ENCODE peak calls at places on chromosomes 12 and 14, in five cellular contexts. F is HCT116, I is K562, Z is H1, V is HepG2. T is an unnamed sample.

GRCh38 chr14:57845802-57846531 is 19.9 kb downstream of the SLC35F4 start:
- DNase-seq in V (no peak), Z (no peak), I (no peak), F (no peak), T (no peak)

GRCh38 chr14:54516709-54517108 is 7.0 kb downstream of the CGRRF1 start:
- DNase-seq in I (no peak), V (no peak), F (no peak), Z (no peak), T (no peak)

GRCh38 chr12:24561411-24561871 is 387.5 kb downstream of the BCAT1 start:
- DNase-seq in Z (no peak), F (no peak), I (no peak), V (no peak), T (no peak)

GRCh38 chr12:118058881-118059644 is 1.9 kb downstream of the WSB2 start:
- DNase-seq in F (no peak), V (peak; percentile 44), Z (no peak), I (no peak), T (no peak)

GRCh38 chr12:113306382-113306781 is 28.5 kb downstream of the SLC8B1 start:
- DNase-seq in V (no peak), F (no peak), I (no peak), Z (no peak), T (no peak)

GRCh38 chr12:103493199-103493598 is 2.6 kb downstream of the C12orf42 start:
- DNase-seq in V (no peak), F (no peak), Z (no peak), I (no peak), T (no peak)

GRCh38 chr14:105682956-105683570 is 156.7 kb downstream of the TMEM121 start:
- DNase-seq in Z (no peak), V (no peak), F (no peak), I (no peak), T (no peak)

GRCh38 chr12:45357547-45358417 is 141.9 kb downstream of the ANO6 start:
- DNase-seq in Z (no peak), V (peak; percentile 6), F (no peak), I (no peak), T (no peak)

GRCh38 chr12:11856971-11857370 is 207.5 kb downstream of the ETV6 start:
- DNase-seq in I (no peak), F (no peak), V (no peak), Z (no peak), T (no peak)

GRCh38 chr12:127052491-127053232 is 1214.3 kb upstream of the TMEM132C start:
- DNase-seq in I (no peak), Z (no peak), F (peak; percentile 94), V (no peak), T (no peak)

GRCh38 chr12:76888775-76889174 is 10.0 kb upstream of the CSRP2 start:
- DNase-seq in I (peak; percentile 27), V (no peak), F (no peak), Z (no peak), T (no peak)

GRCh38 chr12:76891609-76892008 is 12.8 kb upstream of the CSRP2 start:
- DNase-seq in V (no peak), I (no peak), F (no peak), Z (no peak), T (no peak)

GRCh38 chr12:76896274-76896673 is 17.5 kb upstream of the CSRP2 start:
- DNase-seq in Z (no peak), V (no peak), I (no peak), F (no peak), T (no peak)

GRCh38 chr12:76895796-76896195 is 17.0 kb upstream of the CSRP2 start:
- DNase-seq in I (no peak), V (no peak), Z (no peak), F (no peak), T (no peak)

DNA sequence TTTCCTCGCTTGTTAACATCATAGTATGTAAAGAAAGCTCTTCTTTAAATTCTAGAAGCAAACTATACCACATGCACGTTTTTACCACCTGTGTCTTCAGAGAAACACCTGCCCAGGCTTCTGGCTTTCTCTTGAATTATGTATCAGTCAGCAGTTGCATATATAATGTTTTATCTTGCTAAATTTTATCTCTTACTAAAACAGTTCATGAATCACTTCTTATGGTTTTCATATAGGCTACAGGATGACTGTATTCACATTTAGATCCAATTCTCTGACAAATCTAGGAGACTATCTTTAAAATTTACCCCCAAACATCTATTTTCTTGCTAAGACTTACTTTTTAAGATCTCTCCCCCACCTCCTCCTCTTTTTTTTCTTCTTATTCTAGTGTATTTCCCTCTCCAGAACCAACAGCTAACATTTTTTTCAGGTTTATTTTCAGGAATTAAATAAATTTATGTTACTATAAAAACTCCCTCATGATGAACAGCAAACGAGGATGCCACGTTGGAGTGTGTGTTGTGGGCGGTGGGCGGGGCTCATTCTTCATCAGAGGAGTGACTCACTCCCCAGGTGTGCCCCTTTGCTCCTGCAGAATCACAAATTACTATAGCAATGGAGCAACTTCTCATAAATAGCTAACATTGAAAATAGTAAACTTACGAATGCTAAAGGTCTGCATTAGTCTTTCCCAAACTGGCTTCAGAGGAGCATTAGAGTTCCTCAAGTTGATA is 11.8 kb upstream of the CSRP2 start:
- DNase-seq in F (peak; percentile 12), I (no peak), Z (no peak), V (no peak), T (no peak)
- TF ChIP-seq JUND in F (peak; percentile 18), I (no peak), Z (no peak), V (no peak), T (no peak)

GRCh38 chr12:129762436-129762835 is 141.4 kb downstream of the TMEM132D start:
- DNase-seq in I (no peak), Z (no peak), V (no peak), F (no peak), T (no peak)

GRCh38 chr12:129771238-129771637 is 132.6 kb downstream of the TMEM132D start:
- DNase-seq in I (no peak), F (no peak), V (no peak), Z (peak; percentile 60), T (no peak)

GRCh38 chr12:129765719-129766118 is 138.1 kb downstream of the TMEM132D start:
- DNase-seq in F (no peak), I (no peak), V (no peak), Z (no peak), T (no peak)
- TF ChIP-seq JUND in F (no peak), I (no peak), V (no peak), Z (no peak), T (no peak)

GRCh38 chr12:19837543-19837942 is 398.3 kb downstream of the AEBP2 start:
- DNase-seq in F (no peak), Z (no peak), V (no peak), I (no peak), T (no peak)
- TF ChIP-seq JUND in F (no peak), Z (no peak), V (no peak), I (no peak), T (no peak)

DNA sequence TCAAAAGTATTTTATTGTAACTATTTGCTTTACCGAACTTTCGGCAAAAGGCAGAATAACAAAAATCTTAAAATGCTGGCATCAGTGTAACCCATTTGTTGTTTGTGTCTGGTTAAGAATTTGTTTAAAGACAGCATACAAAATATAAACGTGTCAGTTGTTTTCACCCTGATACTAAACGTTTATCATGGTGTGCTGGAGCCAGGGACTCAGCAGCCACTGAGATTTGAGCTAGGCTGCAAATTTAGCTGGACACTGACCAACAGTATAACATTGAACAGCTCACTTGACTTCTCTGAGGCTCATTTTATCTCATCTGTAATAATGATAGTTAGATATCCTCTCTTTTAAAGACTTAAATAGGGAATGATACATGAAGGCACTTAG is 183.7 kb downstream of the TMTC3 start:
- DNase-seq in V (no peak), I (no peak), Z (no peak), F (no peak), T (no peak)
- TF ChIP-seq JUND in V (no peak), I (no peak), Z (no peak), F (no peak), T (no peak)

GRCh38 chr14:94042433-94043091 is 16.4 kb downstream of the OTUB2 start:
- DNase-seq in I (no peak), Z (no peak), F (no peak), V (no peak), T (no peak)
- TF ChIP-seq JUND in I (no peak), Z (no peak), F (no peak), V (no peak), T (no peak)

DNA sequence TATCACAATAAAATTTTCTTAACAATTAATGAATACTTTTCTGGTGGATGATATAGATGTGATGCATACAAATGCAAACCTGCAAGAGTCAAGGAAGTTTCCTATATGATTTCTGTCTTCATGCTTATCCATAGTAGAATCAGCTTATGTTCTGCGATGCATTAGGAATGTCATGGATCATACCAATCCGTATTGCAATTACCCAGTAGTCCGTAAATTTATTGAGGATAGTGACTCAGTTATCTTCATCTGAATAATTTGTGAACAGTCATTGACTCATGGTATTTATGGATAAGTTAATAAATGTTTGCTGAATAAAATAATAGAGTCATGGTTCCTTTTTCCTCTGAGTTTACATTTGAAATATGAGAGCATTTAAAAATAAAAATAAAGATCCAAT is 483.4 kb downstream of the LRFN5 start:
- DNase-seq in F (no peak), V (no peak), Z (no peak), I (no peak), T (no peak)
- TF ChIP-seq JUND in F (no peak), V (no peak), Z (no peak), I (no peak), T (no peak)

GRCh38 chr12:51635371-51635770 is 44.3 kb downstream of the SCN8A start:
- DNase-seq in Z (no peak), I (no peak), V (no peak), F (no peak), T (no peak)
- TF ChIP-seq JUND in Z (no peak), I (no peak), V (no peak), F (no peak), T (no peak)

DNA sequence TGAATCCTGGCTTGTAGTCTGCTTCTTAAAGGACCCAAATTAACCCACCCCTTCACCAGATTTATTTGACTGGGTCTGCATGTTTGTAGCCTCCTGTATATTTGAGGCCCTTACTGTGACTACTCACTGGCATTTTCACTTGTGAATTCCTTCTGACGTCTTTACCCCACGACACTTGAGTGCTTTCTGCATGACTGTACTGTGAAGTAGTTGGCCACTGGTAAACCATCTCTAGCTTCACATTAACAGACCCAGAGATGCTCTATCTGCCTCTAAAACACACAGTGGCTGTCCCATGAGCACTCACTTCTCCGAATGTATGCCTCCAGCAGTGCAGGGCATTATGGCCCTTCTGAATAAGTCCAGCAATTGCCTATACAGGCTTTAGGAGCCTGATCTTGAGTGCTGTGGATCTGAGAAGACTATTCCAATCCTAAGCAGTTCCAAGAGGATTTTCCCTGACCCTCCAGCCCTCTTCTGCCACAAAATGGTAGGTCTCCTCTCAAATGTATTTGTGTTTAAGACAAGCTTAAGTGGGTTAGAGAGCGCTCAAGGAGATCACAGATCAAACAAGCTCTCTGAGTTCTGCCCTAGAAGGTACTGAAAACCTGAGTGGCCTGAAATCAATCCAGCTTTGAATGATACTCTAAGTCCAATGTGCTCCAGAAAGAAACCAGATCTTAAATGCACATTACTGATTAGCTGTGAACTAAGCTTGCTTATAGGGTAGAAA is 534.7 kb downstream of the RPS29 start:
- DNase-seq in I (no peak), V (no peak), F (no peak), Z (no peak), T (no peak)
- TF ChIP-seq JUND in I (no peak), V (no peak), F (no peak), Z (no peak), T (no peak)

T was measured in T47D.